ENCODE peak calls at places on chromosomes 5 and 9, in six cellular contexts. One of them, this sample, is unnamed.

GRCh38 chr9:97512966-97513560 is 11.6 kb downstream of the TMOD1 start:
- DNase-seq in KG1: no peak
- DNase-seq in GM12864: no peak
- DNase-seq in ascending aorta: peak; percentile 49
- DNase-seq in colonic mucosa: no peak
- DNase-seq in epithelial cell of proximal tubule: no peak
- DNase-seq in this sample: no peak

GRCh38 chr9:136564379-136564988 is 18.6 kb upstream of the NOTCH1 start:
- DNase-seq in KG1: no peak
- DNase-seq in GM12864: peak; percentile 59
- DNase-seq in ascending aorta: no peak
- DNase-seq in colonic mucosa: peak; percentile 52
- DNase-seq in epithelial cell of proximal tubule: no peak
- DNase-seq in this sample: no peak

GRCh38 chr5:31083364-31083763 is 110.1 kb upstream of the CDH6 start:
- DNase-seq in KG1: no peak
- DNase-seq in GM12864: no peak
- DNase-seq in ascending aorta: no peak
- DNase-seq in colonic mucosa: no peak
- DNase-seq in epithelial cell of proximal tubule: no peak
- DNase-seq in this sample: no peak

GRCh38 chr5:40359093-40359492 is 320.6 kb upstream of the PTGER4 start:
- DNase-seq in KG1: no peak
- DNase-seq in GM12864: no peak
- DNase-seq in ascending aorta: no peak
- DNase-seq in colonic mucosa: no peak
- DNase-seq in epithelial cell of proximal tubule: no peak
- DNase-seq in this sample: no peak

GRCh38 chr9:92517046-92517445 is 18.7 kb downstream of the ECM2 start:
- DNase-seq in KG1: no peak
- DNase-seq in GM12864: no peak
- DNase-seq in ascending aorta: no peak
- DNase-seq in colonic mucosa: no peak
- DNase-seq in epithelial cell of proximal tubule: no peak
- DNase-seq in this sample: no peak

GRCh38 chr5:97022898-97023297 is 87.0 kb downstream of the LNPEP start:
- DNase-seq in KG1: no peak
- DNase-seq in GM12864: no peak
- DNase-seq in ascending aorta: no peak
- DNase-seq in colonic mucosa: no peak
- DNase-seq in epithelial cell of proximal tubule: no peak
- DNase-seq in this sample: no peak

GRCh38 chr5:151345808-151346478 is 1.4 kb downstream of the SLC36A2 start:
- DNase-seq in KG1: no peak
- DNase-seq in GM12864: no peak
- DNase-seq in ascending aorta: no peak
- DNase-seq in colonic mucosa: no peak
- DNase-seq in epithelial cell of proximal tubule: peak; percentile 57
- DNase-seq in this sample: no peak

GRCh38 chr9:115063058-115063850 is 54.7 kb downstream of the TNC start:
- DNase-seq in KG1: no peak
- DNase-seq in GM12864: no peak
- DNase-seq in ascending aorta: no peak
- DNase-seq in colonic mucosa: no peak
- DNase-seq in epithelial cell of proximal tubule: no peak
- DNase-seq in this sample: no peak

GRCh38 chr5:97629281-97629680 is 446.2 kb upstream of the RIOK2 start:
- DNase-seq in KG1: no peak
- DNase-seq in GM12864: no peak
- DNase-seq in ascending aorta: peak; percentile 63
- DNase-seq in colonic mucosa: no peak
- DNase-seq in epithelial cell of proximal tubule: no peak
- DNase-seq in this sample: no peak